ENCODE peak calls at places on chromosome 22, in four cellular contexts. I is activated T-cell treated with anti-CD3 and anti-CD28 coated beads for 1 hour, M is Calu3, B is hippocampal formation. K is an unnamed sample.

GRCh38 chr22:19896665-19897355 is 42.1 kb upstream of the GNB1L start:
- DNase-seq in I (no peak), B (no peak), M (no peak), K (no peak)

GRCh38 chr22:42277988-42278776 is 7.7 kb upstream of the TCF20 start:
- DNase-seq in B (peak), M (no peak), I (no peak), K (no peak)

GRCh38 chr22:20205964-20206708 is 55.3 kb upstream of the CCDC188 start:
- DNase-seq in B (no peak), M (peak), I (peak), K (peak)

GRCh38 chr22:50432131-50432870 is 42.5 kb downstream of the SBF1 start:
- DNase-seq in B (no peak), I (no peak), M (no peak), K (no peak)

GRCh38 chr22:48607901-48608650 is 1219.6 kb downstream of the BRD1 start:
- DNase-seq in B (no peak), M (no peak), I (no peak), K (no peak)

GRCh38 chr22:46968848-46969247 is 206.4 kb downstream of the TBC1D22A start:
- DNase-seq in B (no peak), M (no peak), I (no peak), K (no peak)

GRCh38 chr22:41001722-41002122 is 50.5 kb downstream of the RBX1 start:
- DNase-seq in I (no peak), M (peak), B (no peak), K (no peak)

GRCh38 chr22:22748297-22748743 is 103.9 kb downstream of the GGTLC2 start:
- DNase-seq in B (peak), M (peak), I (no peak), K (peak)

GRCh38 chr22:37176464-37177061 is 11.5 kb downstream of the C1QTNF6 start:
- DNase-seq in M (no peak), I (no peak), B (no peak), K (no peak)

GRCh38 chr22:44419429-44419828 is 78.6 kb downstream of the RTL6 start:
- DNase-seq in B (no peak), I (no peak), M (no peak), K (no peak)

GRCh38 chr22:49571326-49571725 is 256.3 kb downstream of the BRD1 start:
- DNase-seq in M (no peak), B (no peak), I (no peak), K (no peak)

GRCh38 chr22:24752091-24752623 is 22.4 kb downstream of the PIWIL3 start:
- DNase-seq in M (no peak), B (no peak), I (no peak), K (no peak)

GRCh38 chr22:42793848-42794405 is 63.1 kb downstream of the ARFGAP3 start:
- DNase-seq in B (no peak), M (no peak), I (no peak), K (no peak)

GRCh38 chr22:39494471-39495120 is 7.5 kb upstream of the MIEF1 start:
- DNase-seq in M (no peak), I (no peak), B (no peak), K (no peak)

GRCh38 chr22:38863531-38864131 is 8.4 kb downstream of the CBX6 start:
- DNase-seq in I (no peak), M (no peak), B (no peak), K (no peak)

GRCh38 chr22:33110562-33111163 is 52.5 kb upstream of the SYN3 start:
- DNase-seq in I (no peak), M (no peak), B (no peak), K (no peak)

GRCh38 chr22:17472886-17473285 is 90.4 kb upstream of the SLC25A18 start:
- DNase-seq in M (no peak), B (no peak), I (no peak), K (no peak)

GRCh38 chr22:29914165-29914564 is 31.2 kb downstream of the MTMR3 start:
- DNase-seq in M (no peak), I (no peak), B (no peak), K (no peak)

GRCh38 chr22:37776639-37777005 is 31.1 kb upstream of the GCAT start:
- DNase-seq in M (no peak), B (no peak), I (no peak), K (no peak)